ENCODE peak calls at places on chromosomes 7 and 10, in eight cellular contexts. One of them, this sample, is unnamed. For H3K4me1 and H3K9me3, the result is how much of the 10 kb centered on the place peaks cover.

GRCh38 chr10:112471878-112472487 is 25.0 kb downstream of the VTI1A start:
- DNase-seq in adrenal gland: no peak
- DNase-seq in esophagus squamous epithelium: no peak
- DNase-seq in transverse colon: no peak
- DNase-seq in cardiac muscle cell: peak
- DNase-seq in CD4-positive, CD25-positive, alpha-beta regulatory T cell: peak
- DNase-seq in mammary epithelial cell: peak
- DNase-seq in tibial artery: no peak
- DNase-seq in this sample: no peak

GRCh38 chr7:48424731-48425130 is 253.5 kb downstream of the ABCA13 start:
- DNase-seq in adrenal gland: no peak
- DNase-seq in esophagus squamous epithelium: no peak
- DNase-seq in transverse colon: no peak
- DNase-seq in cardiac muscle cell: peak
- DNase-seq in CD4-positive, CD25-positive, alpha-beta regulatory T cell: no peak
- DNase-seq in mammary epithelial cell: peak
- DNase-seq in tibial artery: no peak
- DNase-seq in this sample: no peak

GRCh38 chr10:104501864-104502579 is 139.1 kb upstream of the SORCS3 start:
- DNase-seq in adrenal gland: no peak
- DNase-seq in esophagus squamous epithelium: no peak
- DNase-seq in transverse colon: no peak
- DNase-seq in cardiac muscle cell: no peak
- DNase-seq in CD4-positive, CD25-positive, alpha-beta regulatory T cell: no peak
- DNase-seq in mammary epithelial cell: no peak
- DNase-seq in tibial artery: no peak
- DNase-seq in this sample: no peak

GRCh38 chr7:5595545-5596045 is 172.0 kb upstream of the TNRC18 start:
- DNase-seq in adrenal gland: peak
- DNase-seq in esophagus squamous epithelium: no peak
- DNase-seq in transverse colon: no peak
- DNase-seq in cardiac muscle cell: no peak
- DNase-seq in CD4-positive, CD25-positive, alpha-beta regulatory T cell: no peak
- DNase-seq in mammary epithelial cell: peak
- DNase-seq in tibial artery: peak
- DNase-seq in this sample: no peak

GRCh38 chr10:22959292-22959691 is 31.4 kb downstream of the ARMC3 start:
- DNase-seq in adrenal gland: no peak
- DNase-seq in esophagus squamous epithelium: no peak
- DNase-seq in transverse colon: no peak
- DNase-seq in cardiac muscle cell: no peak
- DNase-seq in CD4-positive, CD25-positive, alpha-beta regulatory T cell: no peak
- DNase-seq in mammary epithelial cell: no peak
- DNase-seq in tibial artery: no peak
- DNase-seq in this sample: no peak

GRCh38 chr7:3244241-3244814 is 56.7 kb upstream of the SDK1 start:
- DNase-seq in adrenal gland: no peak
- DNase-seq in esophagus squamous epithelium: no peak
- DNase-seq in transverse colon: no peak
- DNase-seq in cardiac muscle cell: no peak
- DNase-seq in CD4-positive, CD25-positive, alpha-beta regulatory T cell: no peak
- DNase-seq in mammary epithelial cell: peak
- DNase-seq in tibial artery: no peak
- DNase-seq in this sample: no peak

GRCh38 chr10:76647276-76647675 is 990.3 kb downstream of the KCNMA1 start:
- DNase-seq in adrenal gland: no peak
- DNase-seq in esophagus squamous epithelium: no peak
- DNase-seq in transverse colon: no peak
- DNase-seq in cardiac muscle cell: no peak
- DNase-seq in CD4-positive, CD25-positive, alpha-beta regulatory T cell: no peak
- DNase-seq in mammary epithelial cell: no peak
- DNase-seq in tibial artery: no peak
- DNase-seq in this sample: no peak

GRCh38 chr10:76206797-76207352 is 775.5 kb downstream of the LRMDA start:
- DNase-seq in adrenal gland: no peak
- DNase-seq in esophagus squamous epithelium: no peak
- DNase-seq in transverse colon: no peak
- DNase-seq in cardiac muscle cell: no peak
- DNase-seq in CD4-positive, CD25-positive, alpha-beta regulatory T cell: no peak
- DNase-seq in mammary epithelial cell: no peak
- DNase-seq in tibial artery: no peak
- DNase-seq in this sample: no peak

GRCh38 chr7:92625617-92626016 is 35.4 kb upstream of the FAM133B start:
- DNase-seq in adrenal gland: no peak
- DNase-seq in esophagus squamous epithelium: no peak
- DNase-seq in transverse colon: no peak
- DNase-seq in cardiac muscle cell: no peak
- DNase-seq in CD4-positive, CD25-positive, alpha-beta regulatory T cell: no peak
- DNase-seq in mammary epithelial cell: peak
- DNase-seq in tibial artery: no peak
- DNase-seq in this sample: no peak

GRCh38 chr7:101795461-101795860 is 22.0 kb upstream of the CUX1 start:
- DNase-seq in adrenal gland: no peak
- DNase-seq in esophagus squamous epithelium: no peak
- DNase-seq in transverse colon: no peak
- DNase-seq in cardiac muscle cell: no peak
- DNase-seq in CD4-positive, CD25-positive, alpha-beta regulatory T cell: no peak
- DNase-seq in mammary epithelial cell: no peak
- DNase-seq in tibial artery: no peak
- DNase-seq in this sample: no peak

GRCh38 chr10:1376384-1376945 is 320.3 kb downstream of the WDR37 start:
- DNase-seq in adrenal gland: no peak
- DNase-seq in esophagus squamous epithelium: no peak
- DNase-seq in transverse colon: no peak
- DNase-seq in cardiac muscle cell: no peak
- DNase-seq in CD4-positive, CD25-positive, alpha-beta regulatory T cell: no peak
- DNase-seq in mammary epithelial cell: no peak
- DNase-seq in tibial artery: no peak
- DNase-seq in this sample: no peak

GRCh38 chr7:77757589-77757988 is 40.6 kb downstream of the TMEM60 start:
- DNase-seq in adrenal gland: no peak
- DNase-seq in esophagus squamous epithelium: no peak
- DNase-seq in transverse colon: no peak
- DNase-seq in cardiac muscle cell: no peak
- DNase-seq in CD4-positive, CD25-positive, alpha-beta regulatory T cell: no peak
- DNase-seq in mammary epithelial cell: no peak
- DNase-seq in tibial artery: no peak
- DNase-seq in this sample: no peak
- H3K4me1 ChIP-seq in adrenal gland: under half
- H3K4me1 ChIP-seq in esophagus squamous epithelium: under half
- H3K4me1 ChIP-seq in transverse colon: under half
- H3K4me1 ChIP-seq in cardiac muscle cell: under half
- H3K4me1 ChIP-seq in CD4-positive, CD25-positive, alpha-beta regulatory T cell: under half
- H3K4me1 ChIP-seq in mammary epithelial cell: under half
- H3K4me1 ChIP-seq in tibial artery: under half
- H3K4me1 ChIP-seq in this sample: under half

GRCh38 chr10:126583507-126584200 is 86.8 kb downstream of the C10orf90 start:
- DNase-seq in adrenal gland: no peak
- DNase-seq in esophagus squamous epithelium: no peak
- DNase-seq in transverse colon: no peak
- DNase-seq in cardiac muscle cell: no peak
- DNase-seq in CD4-positive, CD25-positive, alpha-beta regulatory T cell: no peak
- DNase-seq in mammary epithelial cell: no peak
- DNase-seq in tibial artery: no peak
- DNase-seq in this sample: no peak

GRCh38 chr10:126585249-126585986 is 85.1 kb downstream of the C10orf90 start:
- DNase-seq in adrenal gland: no peak
- DNase-seq in esophagus squamous epithelium: no peak
- DNase-seq in transverse colon: no peak
- DNase-seq in cardiac muscle cell: no peak
- DNase-seq in CD4-positive, CD25-positive, alpha-beta regulatory T cell: no peak
- DNase-seq in mammary epithelial cell: no peak
- DNase-seq in tibial artery: no peak
- DNase-seq in this sample: no peak

GRCh38 chr10:126581648-126582046 is 88.8 kb downstream of the C10orf90 start:
- DNase-seq in adrenal gland: no peak
- DNase-seq in esophagus squamous epithelium: no peak
- DNase-seq in transverse colon: no peak
- DNase-seq in cardiac muscle cell: no peak
- DNase-seq in CD4-positive, CD25-positive, alpha-beta regulatory T cell: no peak
- DNase-seq in mammary epithelial cell: no peak
- DNase-seq in tibial artery: no peak
- DNase-seq in this sample: no peak

GRCh38 chr10:126584836-126585235 is 85.7 kb downstream of the C10orf90 start:
- DNase-seq in adrenal gland: no peak
- DNase-seq in esophagus squamous epithelium: no peak
- DNase-seq in transverse colon: no peak
- DNase-seq in cardiac muscle cell: no peak
- DNase-seq in CD4-positive, CD25-positive, alpha-beta regulatory T cell: no peak
- DNase-seq in mammary epithelial cell: no peak
- DNase-seq in tibial artery: no peak
- DNase-seq in this sample: no peak

GRCh38 chr10:126580873-126581647 is 89.4 kb downstream of the C10orf90 start:
- DNase-seq in adrenal gland: no peak
- DNase-seq in esophagus squamous epithelium: no peak
- DNase-seq in transverse colon: no peak
- DNase-seq in cardiac muscle cell: no peak
- DNase-seq in CD4-positive, CD25-positive, alpha-beta regulatory T cell: no peak
- DNase-seq in mammary epithelial cell: no peak
- DNase-seq in tibial artery: no peak
- DNase-seq in this sample: no peak
- H3K27ac ChIP-seq in adrenal gland: no peak
- H3K27ac ChIP-seq in esophagus squamous epithelium: no peak
- H3K27ac ChIP-seq in transverse colon: no peak
- H3K27ac ChIP-seq in cardiac muscle cell: no peak
- H3K27ac ChIP-seq in CD4-positive, CD25-positive, alpha-beta regulatory T cell: no peak
- H3K27ac ChIP-seq in mammary epithelial cell: no peak
- H3K27ac ChIP-seq in tibial artery: no peak
- H3K27ac ChIP-seq in this sample: no peak

GRCh38 chr7:157839226-157839625 is 502.4 kb downstream of the DNAJB6 start:
- DNase-seq in adrenal gland: no peak
- DNase-seq in esophagus squamous epithelium: no peak
- DNase-seq in transverse colon: no peak
- DNase-seq in cardiac muscle cell: no peak
- DNase-seq in CD4-positive, CD25-positive, alpha-beta regulatory T cell: no peak
- DNase-seq in mammary epithelial cell: no peak
- DNase-seq in tibial artery: no peak
- DNase-seq in this sample: no peak

GRCh38 chr7:157840174-157840912 is 503.5 kb downstream of the DNAJB6 start:
- DNase-seq in adrenal gland: no peak
- DNase-seq in esophagus squamous epithelium: no peak
- DNase-seq in transverse colon: no peak
- DNase-seq in cardiac muscle cell: no peak
- DNase-seq in CD4-positive, CD25-positive, alpha-beta regulatory T cell: no peak
- DNase-seq in mammary epithelial cell: no peak
- DNase-seq in tibial artery: no peak
- DNase-seq in this sample: no peak

GRCh38 chr7:157839672-157840167 is 502.9 kb downstream of the DNAJB6 start:
- DNase-seq in adrenal gland: no peak
- DNase-seq in esophagus squamous epithelium: no peak
- DNase-seq in transverse colon: no peak
- DNase-seq in cardiac muscle cell: no peak
- DNase-seq in CD4-positive, CD25-positive, alpha-beta regulatory T cell: no peak
- DNase-seq in mammary epithelial cell: no peak
- DNase-seq in tibial artery: no peak
- DNase-seq in this sample: no peak

GRCh38 chr7:157841757-157842390 is 505.1 kb downstream of the DNAJB6 start:
- DNase-seq in adrenal gland: no peak
- DNase-seq in esophagus squamous epithelium: no peak
- DNase-seq in transverse colon: no peak
- DNase-seq in cardiac muscle cell: no peak
- DNase-seq in CD4-positive, CD25-positive, alpha-beta regulatory T cell: no peak
- DNase-seq in mammary epithelial cell: no peak
- DNase-seq in tibial artery: no peak
- DNase-seq in this sample: no peak

DNA sequence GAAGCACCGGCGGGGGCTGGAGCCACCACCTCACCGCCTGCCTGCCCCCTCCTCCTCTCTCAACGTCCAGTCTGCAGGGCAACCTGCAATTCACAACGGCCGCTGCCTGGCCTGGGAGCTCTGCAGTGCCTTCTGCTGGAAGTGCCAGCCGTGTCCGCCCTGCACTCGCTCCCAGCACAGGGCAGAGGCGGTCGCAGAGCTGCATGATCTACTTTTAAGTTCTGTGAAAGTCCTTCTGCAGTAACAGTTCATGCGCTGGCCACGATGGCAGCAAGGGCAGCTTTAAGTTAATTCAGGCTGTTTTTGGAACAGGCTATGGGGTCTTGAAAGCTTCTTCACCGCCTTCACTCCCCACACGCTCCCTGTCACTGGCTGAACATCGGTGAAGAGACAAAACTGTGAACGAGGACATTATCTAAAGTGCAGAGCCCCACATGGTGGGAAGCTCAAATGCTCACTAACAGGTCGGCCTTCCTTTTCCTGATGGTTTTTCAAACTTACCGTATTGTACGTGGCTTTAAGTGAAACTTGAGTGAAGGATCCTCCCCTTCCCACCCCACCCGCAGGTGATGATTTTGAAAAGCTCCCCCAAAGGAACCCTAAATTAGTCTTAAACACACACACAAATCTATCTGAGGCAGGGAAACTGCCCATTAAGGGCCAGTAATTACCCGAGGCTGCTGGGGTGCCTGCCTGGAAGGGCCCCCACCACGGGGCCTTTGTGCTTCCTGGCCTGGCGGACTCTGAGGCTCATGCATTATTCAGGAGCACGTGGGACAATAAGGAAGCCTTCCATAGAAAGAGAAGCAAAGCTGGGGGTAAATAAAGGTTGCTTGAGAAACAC is 504.3 kb downstream of the DNAJB6 start:
- DNase-seq in adrenal gland: no peak
- DNase-seq in esophagus squamous epithelium: no peak
- DNase-seq in transverse colon: no peak
- DNase-seq in cardiac muscle cell: peak
- DNase-seq in CD4-positive, CD25-positive, alpha-beta regulatory T cell: no peak
- DNase-seq in mammary epithelial cell: no peak
- DNase-seq in tibial artery: no peak
- DNase-seq in this sample: no peak
- H3K9me3 ChIP-seq in adrenal gland: under half
- H3K9me3 ChIP-seq in esophagus squamous epithelium: under half
- H3K9me3 ChIP-seq in transverse colon: under half
- H3K9me3 ChIP-seq in cardiac muscle cell: under half
- H3K9me3 ChIP-seq in CD4-positive, CD25-positive, alpha-beta regulatory T cell: under half
- H3K9me3 ChIP-seq in mammary epithelial cell: half or more
- H3K9me3 ChIP-seq in tibial artery: under half
- H3K9me3 ChIP-seq in this sample: under half

GRCh38 chr10:71717056-71717755 is 2.4 kb downstream of the C10orf105 start:
- DNase-seq in adrenal gland: no peak
- DNase-seq in esophagus squamous epithelium: no peak
- DNase-seq in transverse colon: no peak
- DNase-seq in cardiac muscle cell: no peak
- DNase-seq in CD4-positive, CD25-positive, alpha-beta regulatory T cell: no peak
- DNase-seq in mammary epithelial cell: no peak
- DNase-seq in tibial artery: no peak
- DNase-seq in this sample: peak
- H3K4me1 ChIP-seq in adrenal gland: under half
- H3K4me1 ChIP-seq in esophagus squamous epithelium: under half
- H3K4me1 ChIP-seq in transverse colon: under half
- H3K4me1 ChIP-seq in cardiac muscle cell: under half
- H3K4me1 ChIP-seq in CD4-positive, CD25-positive, alpha-beta regulatory T cell: half or more
- H3K4me1 ChIP-seq in mammary epithelial cell: under half
- H3K4me1 ChIP-seq in tibial artery: under half
- H3K4me1 ChIP-seq in this sample: under half

DNA sequence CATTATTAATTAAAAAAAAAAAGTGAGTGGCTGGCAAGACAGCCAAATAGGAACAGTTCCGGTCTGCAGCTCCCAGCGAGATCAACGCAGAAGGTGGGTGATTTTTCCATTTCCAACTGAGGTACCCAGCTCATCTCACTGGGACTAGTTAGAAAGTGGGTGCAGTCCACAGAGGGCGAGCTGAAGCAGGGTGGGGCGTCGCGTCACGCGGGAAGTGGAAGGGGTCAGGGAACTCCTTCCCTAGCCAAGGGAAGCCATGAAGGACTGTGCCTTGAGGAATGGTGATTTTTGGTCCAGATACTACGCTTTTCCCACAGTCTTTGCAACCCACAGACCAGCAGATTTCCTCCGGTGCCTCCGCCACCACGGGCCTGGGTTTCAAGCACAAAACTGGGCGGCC is 133.7 kb downstream of the SNX13 start:
- DNase-seq in adrenal gland: no peak
- DNase-seq in esophagus squamous epithelium: no peak
- DNase-seq in transverse colon: no peak
- DNase-seq in cardiac muscle cell: no peak
- DNase-seq in CD4-positive, CD25-positive, alpha-beta regulatory T cell: no peak
- DNase-seq in mammary epithelial cell: no peak
- DNase-seq in tibial artery: no peak
- DNase-seq in this sample: peak
- H3K27ac ChIP-seq in adrenal gland: no peak
- H3K27ac ChIP-seq in esophagus squamous epithelium: no peak
- H3K27ac ChIP-seq in transverse colon: no peak
- H3K27ac ChIP-seq in cardiac muscle cell: no peak
- H3K27ac ChIP-seq in CD4-positive, CD25-positive, alpha-beta regulatory T cell: no peak
- H3K27ac ChIP-seq in mammary epithelial cell: no peak
- H3K27ac ChIP-seq in tibial artery: no peak
- H3K27ac ChIP-seq in this sample: no peak

This sample was measured in right cardiac atrium.